ENCODE peak calls at places on chromosomes 12 and 14, in eight cellular contexts. C is A549; N is neural progenitor cell; Q is CD8-positive, alpha-beta T cell; P is right atrium auricular region; T is CD4-positive, CD25-positive, alpha-beta regulatory T cell; A is PC-3; D is transverse colon. V is an unnamed sample. For H3K4me1, the result is how much of the 10 kb centered on the place peaks cover.

GRCh38 chr14:105365101-105365500 is 33.2 kb upstream of the TEX22 start:
- DNase-seq in P (no peak), Q (no peak), T (no peak), N (no peak), C (no peak), D (no peak), A (no peak), V (no peak)

GRCh38 chr12:91640021-91640420 is 457.4 kb upstream of the DCN start:
- DNase-seq in N (no peak), Q (no peak), P (no peak), C (no peak), D (no peak), A (no peak), T (no peak), V (no peak)

GRCh38 chr12:47078733-47079364 is 572 bp upstream of the PCED1B start:
- DNase-seq in N (peak), T (peak), P (peak), Q (peak), A (peak), C (peak), D (peak), V (no peak)

GRCh38 chr12:78331764-78332163 is 501.1 kb downstream of the NAV3 start:
- DNase-seq in C (no peak), Q (no peak), A (no peak), P (no peak), T (no peak), D (no peak), N (peak), V (no peak)

GRCh38 chr12:106112094-106112822 is 26.5 kb downstream of the NUAK1 start:
- DNase-seq in D (no peak), Q (no peak), T (no peak), C (no peak), N (no peak), A (no peak), P (no peak), V (no peak)

GRCh38 chr14:22781606-22782000 is 15.1 kb downstream of the OXA1L start:
- DNase-seq in D (no peak), N (no peak), A (peak), P (no peak), T (no peak), Q (no peak), C (no peak), V (no peak)

GRCh38 chr14:44162197-44162596 is 344.9 kb downstream of the FSCB start:
- DNase-seq in T (no peak), Q (no peak), A (no peak), P (no peak), N (no peak), D (peak), C (no peak), V (no peak)

GRCh38 chr14:58950555-58950954 is 237.9 kb upstream of the DAAM1 start:
- DNase-seq in A (no peak), N (no peak), D (no peak), Q (no peak), C (no peak), T (no peak), P (no peak), V (no peak)

GRCh38 chr14:98167253-98167652 is 1104.7 kb downstream of the BCL11B start:
- DNase-seq in N (no peak), T (no peak), A (no peak), D (no peak), C (no peak), Q (no peak), P (no peak), V (no peak)

GRCh38 chr14:45201908-45202307 is 51.1 kb downstream of the MIS18BP1 start:
- DNase-seq in N (peak), C (no peak), T (no peak), Q (no peak), A (peak), P (no peak), D (no peak), V (no peak)

GRCh38 chr12:52522346-52523011 is 2.3 kb upstream of the KRT5 start:
- DNase-seq in Q (no peak), T (no peak), P (peak), D (no peak), N (no peak), A (no peak), C (no peak), V (no peak)

GRCh38 chr12:5305861-5306545 is 125.9 kb upstream of the NTF3 start:
- DNase-seq in A (no peak), N (no peak), Q (no peak), T (no peak), C (no peak), P (no peak), D (no peak), V (no peak)

GRCh38 chr12:116043673-116044072 is 233.8 kb downstream of the MED13L start:
- DNase-seq in T (no peak), N (no peak), A (no peak), Q (no peak), D (no peak), C (no peak), P (no peak), V (no peak)

GRCh38 chr12:58804749-58805148 is 115.6 kb downstream of the LRIG3 start:
- DNase-seq in P (no peak), T (no peak), A (peak), Q (no peak), D (no peak), C (peak), N (peak), V (no peak)

GRCh38 chr12:130160711-130161231 is 1.5 kb upstream of the FZD10 start:
- DNase-seq in N (peak), P (no peak), A (no peak), Q (no peak), C (no peak), T (no peak), D (no peak), V (no peak)

GRCh38 chr12:88876867-88877266 is 296.6 kb upstream of the KITLG start:
- DNase-seq in N (no peak), A (peak), D (no peak), C (no peak), T (no peak), P (no peak), Q (no peak), V (no peak)

GRCh38 chr12:42587564-42588307 is 1.8 kb downstream of the PRICKLE1 start:
- DNase-seq in T (no peak), C (no peak), D (no peak), N (no peak), A (peak), Q (no peak), P (no peak), V (no peak)

GRCh38 chr12:49968431-49968830 is 4.3 kb upstream of the AQP6 start:
- DNase-seq in T (no peak), A (no peak), D (no peak), Q (no peak), N (no peak), P (no peak), C (no peak), V (no peak)

GRCh38 chr12:76449572-76449971 is 101.4 kb upstream of the BBS10 start:
- DNase-seq in C (no peak), D (no peak), N (no peak), T (no peak), Q (no peak), A (peak), P (no peak), V (no peak)

GRCh38 chr14:66330916-66331315 is 155.3 kb upstream of the CCDC196 start:
- DNase-seq in T (no peak), P (no peak), N (no peak), A (peak), C (no peak), D (no peak), Q (no peak), V (no peak)

GRCh38 chr14:92323031-92323915 is at the start of gene SLC24A4:
- DNase-seq in N (peak), P (no peak), Q (no peak), T (no peak), A (no peak), C (peak), D (no peak), V (no peak)

GRCh38 chr14:34971801-34972200 is 11.0 kb upstream of the SRP54 start:
- DNase-seq in C (no peak), A (no peak), P (no peak), T (no peak), Q (no peak), N (no peak), D (no peak), V (no peak)

GRCh38 chr12:103016381-103016780 is 58.9 kb downstream of the ASCL1 start:
- DNase-seq in Q (no peak), D (no peak), A (no peak), N (no peak), P (no peak), C (no peak), T (no peak), V (no peak)
- H3K4me1 ChIP-seq in Q (under half), D (under half), A (under half), N (under half), P (under half), C (under half), T (under half), V (under half)

DNA sequence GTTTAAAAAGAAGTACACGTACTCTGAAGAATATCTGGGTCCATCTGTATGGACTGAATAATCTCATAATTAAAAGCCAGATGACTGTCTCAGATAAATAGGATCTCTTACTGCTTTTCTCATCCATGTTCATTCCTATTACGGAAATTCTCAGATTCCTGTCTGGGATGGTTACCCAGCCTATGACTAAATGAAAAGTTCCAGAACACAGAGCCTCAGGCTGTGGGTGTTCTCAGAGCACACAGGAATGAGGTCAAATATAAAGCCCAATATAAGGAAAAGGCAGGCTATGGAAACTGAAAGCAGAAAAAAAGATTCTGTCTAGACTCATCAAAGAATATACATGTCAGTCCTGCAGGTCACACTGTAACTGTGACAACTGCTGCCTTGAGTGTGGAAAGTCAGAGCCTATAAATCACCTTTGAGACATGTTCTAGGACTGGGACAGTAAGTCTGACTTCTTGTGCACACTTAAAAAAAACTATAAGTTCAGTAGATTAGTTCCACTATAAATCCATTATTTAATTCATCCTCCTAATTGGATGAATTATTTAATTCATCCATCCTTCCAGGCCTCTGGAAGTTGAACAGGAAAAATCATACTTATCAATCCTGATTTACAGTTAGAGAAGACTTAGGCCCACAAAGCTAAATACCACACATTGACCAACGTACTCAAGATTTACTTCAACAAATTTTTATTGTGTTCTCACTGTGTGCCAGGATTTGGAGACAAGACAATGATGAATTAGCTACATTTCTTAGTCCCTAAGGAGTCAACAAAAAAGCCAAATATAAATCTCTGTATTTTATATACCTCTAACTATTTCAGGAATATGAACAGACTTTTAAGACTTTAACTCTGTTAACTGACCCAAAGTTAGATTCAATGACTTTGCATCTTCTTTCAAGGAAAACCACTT is 64.1 kb downstream of the DCAF5 start:
- DNase-seq in A (no peak), T (no peak), N (no peak), C (no peak), Q (no peak), P (no peak), D (no peak), V (no peak)
- H3K27ac ChIP-seq in A (no peak), T (no peak), N (no peak), C (no peak), Q (no peak), P (no peak), D (peak), V (no peak)

GRCh38 chr12:18907793-18908580 is 170.1 kb downstream of the CAPZA3 start:
- DNase-seq in A (no peak), Q (no peak), T (no peak), D (no peak), N (no peak), P (no peak), C (no peak), V (no peak)
- H3K4me3 ChIP-seq in A (no peak), Q (no peak), T (no peak), D (no peak), N (no peak), P (no peak), C (no peak), V (no peak)

GRCh38 chr12:96224219-96224615 is 30.0 kb downstream of the ELK3 start:
- DNase-seq in D (no peak), A (no peak), Q (no peak), N (no peak), T (no peak), C (no peak), P (no peak), V (no peak)

GRCh38 chr12:96225994-96226399 is 31.8 kb downstream of the ELK3 start:
- DNase-seq in T (no peak), A (no peak), P (no peak), C (no peak), N (no peak), D (no peak), Q (no peak), V (no peak)

GRCh38 chr12:96225003-96225855 is 31.1 kb downstream of the ELK3 start:
- DNase-seq in C (no peak), D (no peak), Q (no peak), N (no peak), T (no peak), A (no peak), P (no peak), V (no peak)

GRCh38 chr12:96221391-96221790 is 27.2 kb downstream of the ELK3 start:
- DNase-seq in A (no peak), C (no peak), D (no peak), T (no peak), N (no peak), P (no peak), Q (no peak), V (no peak)

DNA sequence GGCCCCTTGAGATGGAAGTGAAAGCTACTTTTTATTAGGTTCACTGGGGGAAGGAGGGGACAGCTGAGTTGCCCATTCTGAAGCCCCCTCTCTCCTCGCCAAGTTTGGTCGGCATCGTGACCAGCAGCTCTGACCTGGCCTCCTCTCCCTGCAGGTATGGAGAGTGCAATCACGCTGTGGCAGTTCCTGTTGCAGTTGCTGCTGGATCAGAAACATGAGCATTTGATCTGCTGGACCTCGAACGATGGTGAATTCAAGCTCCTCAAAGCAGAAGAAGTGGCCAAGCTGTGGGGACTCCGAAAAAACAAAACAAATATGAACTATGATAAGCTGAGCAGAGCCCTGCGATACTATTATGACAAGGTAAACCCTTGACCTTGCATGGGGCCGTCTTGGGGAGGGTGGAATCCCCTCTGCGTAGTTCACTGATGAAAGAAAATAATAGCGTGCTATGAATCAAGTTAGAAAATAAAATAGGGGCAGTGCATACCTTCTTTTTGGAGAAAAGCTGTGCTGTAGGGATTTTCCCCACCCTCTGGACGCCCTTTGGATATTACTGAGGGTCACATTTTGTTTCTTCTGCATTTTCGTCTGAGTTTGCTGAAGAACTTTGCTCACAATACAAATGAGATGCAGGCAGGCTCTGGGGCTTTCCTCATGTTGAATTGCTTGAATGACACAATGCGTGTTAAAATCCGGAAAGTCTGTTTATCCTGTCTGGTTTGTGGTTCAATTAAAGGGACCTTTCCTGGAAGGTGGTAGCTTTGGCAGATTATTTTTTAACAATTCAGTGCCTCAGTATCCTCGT is 29.4 kb downstream of the ELK3 start:
- DNase-seq in C (no peak), P (peak), Q (no peak), A (no peak), T (no peak), N (no peak), D (no peak), V (no peak)
- H3K4me1 ChIP-seq in C (under half), P (half or more), Q (under half), A (under half), T (under half), N (under half), D (under half), V (under half)

DNA sequence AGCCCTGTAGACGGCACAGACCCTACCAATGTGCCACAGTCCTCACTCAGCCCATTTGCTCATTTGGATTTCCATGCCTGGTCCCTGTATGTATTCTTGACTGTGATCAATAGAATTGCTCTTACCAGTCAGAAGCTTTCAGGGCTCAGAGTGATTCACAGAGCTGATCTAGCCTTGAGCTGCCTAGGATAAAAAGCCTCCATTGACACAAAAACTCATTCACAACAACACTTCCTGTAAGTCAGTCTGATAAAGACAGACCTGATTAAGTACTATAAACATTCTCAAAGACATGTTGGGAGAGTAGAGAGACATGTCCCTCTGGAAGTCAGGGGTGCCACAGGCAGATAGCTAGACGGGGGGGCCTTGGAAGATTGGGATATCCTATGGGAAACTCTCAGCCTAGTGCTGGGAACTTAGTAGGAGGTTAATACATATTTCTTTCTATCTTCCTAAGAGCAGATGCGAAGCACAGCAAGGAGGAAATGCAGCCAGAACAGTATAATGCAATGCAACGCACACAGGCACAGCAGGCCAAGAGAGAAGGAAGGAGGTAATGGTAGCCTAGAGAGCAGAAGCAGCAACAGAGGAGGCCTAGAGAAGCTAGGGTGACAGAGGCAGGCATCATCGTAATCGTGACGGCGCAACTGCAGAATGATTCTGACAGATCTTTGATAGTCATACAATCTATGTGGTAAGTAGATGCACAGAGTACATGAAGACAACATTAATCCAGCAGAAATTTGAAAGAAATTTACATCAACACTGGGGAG is 1.9 kb upstream of the PELI2 start:
- DNase-seq in C (no peak), D (no peak), P (no peak), N (no peak), T (peak), A (no peak), Q (no peak), V (no peak)
- H3K27ac ChIP-seq in C (no peak), D (peak), P (no peak), N (no peak), T (peak), A (no peak), Q (peak), V (no peak)

DNA sequence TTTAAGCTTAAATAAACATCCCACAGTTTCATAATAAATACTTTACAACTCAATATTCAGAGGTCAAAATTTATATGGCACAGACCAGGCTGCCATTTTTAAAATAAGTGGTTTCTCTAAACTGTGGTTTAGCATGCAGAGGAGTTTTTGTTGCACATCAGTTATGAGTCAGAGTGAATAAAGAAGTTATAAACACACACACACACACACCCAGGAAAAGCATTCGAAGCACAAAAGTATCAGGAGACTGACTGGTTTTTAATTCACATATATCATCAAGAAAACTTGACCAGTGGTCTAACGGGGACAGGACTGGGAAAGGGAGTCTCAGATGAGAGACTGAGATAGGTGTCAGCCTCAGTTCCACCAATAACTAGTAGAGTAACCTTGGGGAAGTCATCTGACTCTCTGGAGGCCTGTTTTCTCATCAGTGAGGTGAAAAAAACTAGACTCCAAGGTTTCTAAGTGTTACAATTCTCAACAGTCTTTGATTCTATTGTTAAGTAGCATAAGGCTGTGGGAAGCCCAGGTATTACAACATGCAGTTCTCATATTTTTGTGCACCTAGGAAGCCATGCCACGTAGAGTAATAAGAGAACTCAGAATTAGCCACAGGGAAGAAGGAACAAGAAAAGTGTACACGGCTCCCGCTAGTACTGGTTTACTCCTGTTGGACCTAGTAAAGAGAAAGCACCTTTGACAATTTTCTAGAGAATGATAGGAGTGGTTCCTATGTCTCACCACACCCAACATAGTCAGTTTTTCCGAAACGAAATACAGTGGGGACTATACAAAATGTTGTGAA is 5.2 kb downstream of the PPTC7 start:
- DNase-seq in C (peak), P (no peak), T (peak), D (peak), A (peak), Q (peak), N (no peak), V (no peak)
- H3K4me3 ChIP-seq in C (peak), P (no peak), T (peak), D (no peak), A (peak), Q (peak), N (no peak), V (no peak)

V was measured in iPS DF 6.9.